ENCODE peak calls at places on chromosomes 2 and 18, in seven cellular contexts. K is activated naive CD8-positive, alpha-beta T cell treated with anti-CD3 and anti-CD28 coated beads, Interleukin-2, amount 10 ng/mL, durations not matched to agents 7 days and 5 days; P is AG04450; Z is fibroblast of mammary gland; Q is T-helper 2 cell; B is activated CD4-positive, alpha-beta T cell treated with anti-CD3 and anti-CD28 coated beads, Interleukin-2, amount 50 U/mL, for 1 hour; E is A172. T is an unnamed sample.
A peak's percentile ranks its signal among the peaks of the same experiment; 100 is the strongest.

GRCh38 chr2:121832992-121833732 is 77.7 kb downstream of the TSN start:
- DNase-seq in P (no peak), Z (no peak), K (no peak), Q (no peak), B (no peak), E (no peak), T (no peak)

GRCh38 chr2:169397697-169398096 is 35.4 kb upstream of the LRP2 start:
- DNase-seq in E (no peak), B (no peak), K (no peak), P (no peak), Z (peak; percentile 5), Q (no peak), T (no peak)

GRCh38 chr2:129103922-129104878 is 785.5 kb upstream of the HS6ST1 start:
- DNase-seq in Q (no peak), B (no peak), P (no peak), Z (no peak), K (no peak), E (no peak), T (no peak)

GRCh38 chr2:236998250-236998649 is 87.4 kb upstream of the COPS8 start:
- DNase-seq in Q (no peak), Z (peak; percentile 20), K (no peak), B (no peak), E (peak; percentile 26), P (no peak), T (no peak)

GRCh38 chr2:47078541-47079482 is 76.3 kb downstream of the STPG4 start:
- DNase-seq in Z (no peak), K (no peak), Q (no peak), B (no peak), P (no peak), E (peak; percentile 68), T (no peak)

GRCh38 chr18:63878982-63879381 is 8.5 kb upstream of the SERPINB2 start:
- DNase-seq in K (no peak), P (no peak), E (no peak), Q (no peak), Z (peak; percentile 30), B (no peak), T (peak; percentile 12)

GRCh38 chr2:174337337-174338154 is 2.8 kb downstream of the SP9 start:
- DNase-seq in P (no peak), K (peak; percentile 67), B (no peak), Z (no peak), E (no peak), Q (no peak), T (no peak)

GRCh38 chr2:128733450-128733849 is 414.8 kb upstream of the HS6ST1 start:
- DNase-seq in P (no peak), Z (no peak), Q (no peak), B (no peak), E (no peak), K (no peak), T (no peak)

GRCh38 chr2:104406273-104406726 is 447.6 kb upstream of the POU3F3 start:
- DNase-seq in Z (peak; percentile 4), K (no peak), E (peak; percentile 2), B (no peak), P (no peak), Q (no peak), T (no peak)

GRCh38 chr2:68831688-68832087 is 39.5 kb downstream of the BMP10 start:
- DNase-seq in Z (peak; percentile 46), B (no peak), Q (no peak), E (peak; percentile 62), K (no peak), P (no peak), T (peak; percentile 47)